ENCODE peak calls at places on chromosomes 4 and X, in nine cellular contexts. V is tibial nerve, D is dorsolateral prefrontal cortex, U is heart right ventricle, Y is NB4, H is IMR-90, B is tibial artery, J is endothelial cell of umbilical vein, Z is HCT116. P is an unnamed sample.

GRCh38 chr4:160217352-160217751 is 1114.5 kb downstream of the RAPGEF2 start:
- DNase-seq in D (no peak), U (no peak), J (no peak), Y (no peak), Z (no peak), V (no peak), B (no peak), H (no peak), P (no peak)

GRCh38 chrX:39813631-39814246 is 284.0 kb downstream of the BCOR start:
- DNase-seq in Z (no peak), U (peak), J (peak), H (peak), B (peak), Y (no peak), V (peak), D (peak), P (peak)

GRCh38 chrX:40262641-40263560 is 165.1 kb upstream of the BCOR start:
- DNase-seq in J (peak), D (no peak), Z (peak), V (no peak), Y (no peak), B (no peak), U (no peak), H (peak), P (peak)

GRCh38 chr4:6342530-6343293 is 73.1 kb downstream of the WFS1 start:
- DNase-seq in V (no peak), B (peak), D (peak), J (no peak), H (peak), U (peak), Z (no peak), Y (no peak), P (peak)

GRCh38 chrX:23980063-23980462 is 46.9 kb downstream of the KLHL15 start:
- DNase-seq in Y (no peak), U (no peak), D (no peak), J (no peak), Z (no peak), B (no peak), H (peak), V (no peak), P (no peak)

GRCh38 chr4:122099896-122100295 is 52.2 kb upstream of the BLTP1 start:
- DNase-seq in J (peak), U (no peak), Z (no peak), D (no peak), V (no peak), H (peak), B (no peak), Y (no peak), P (peak)

GRCh38 chrX:37785569-37785968 is 5.7 kb downstream of the CYBB start:
- DNase-seq in D (no peak), V (no peak), Z (no peak), Y (peak), H (no peak), J (no peak), B (no peak), U (no peak), P (no peak)

GRCh38 chrX:109691752-109692151 is 41.3 kb downstream of the ACSL4 start:
- DNase-seq in V (no peak), D (no peak), Z (no peak), U (no peak), Y (no peak), B (no peak), J (no peak), H (no peak), P (no peak)

GRCh38 chr4:163473576-163473975 is at the start of gene TKTL2:
- DNase-seq in D (no peak), H (no peak), B (no peak), V (no peak), U (no peak), J (no peak), Z (no peak), Y (no peak), P (no peak)

GRCh38 chrX:78997870-78998558 is 52.8 kb downstream of the P2RY10 start:
- DNase-seq in Z (no peak), D (no peak), V (no peak), Y (no peak), U (no peak), B (no peak), J (no peak), H (no peak), P (no peak)

GRCh38 chr4:2334826-2335728 is 73.2 kb upstream of the MXD4 start:
- DNase-seq in B (no peak), V (no peak), Y (no peak), J (no peak), D (no peak), Z (no peak), H (no peak), U (no peak), P (no peak)

GRCh38 chr4:81631958-81632439 is 160.3 kb upstream of the RASGEF1B start:
- DNase-seq in H (peak), D (no peak), V (no peak), Z (no peak), J (no peak), U (no peak), Y (no peak), B (no peak), P (peak)

GRCh38 chrX:40663880-40664630 is 16.7 kb upstream of the CXorf38 start:
- DNase-seq in D (no peak), V (no peak), U (no peak), J (peak), H (peak), Z (no peak), Y (no peak), B (no peak), P (peak)

GRCh38 chr4:4890574-4891260 is 31.3 kb downstream of the MSX1 start:
- DNase-seq in D (no peak), H (no peak), V (no peak), J (no peak), U (no peak), Y (no peak), Z (no peak), B (no peak), P (no peak)

GRCh38 chr4:30901781-30902479 is 181.8 kb downstream of the PCDH7 start:
- DNase-seq in V (no peak), B (no peak), J (no peak), Z (peak), U (no peak), Y (no peak), D (no peak), H (no peak), P (no peak)

GRCh38 chr4:52873191-52873590 is 11.1 kb downstream of the RASL11B start:
- DNase-seq in H (no peak), J (peak), Z (peak), D (no peak), V (no peak), U (no peak), Y (no peak), B (no peak), P (no peak)

GRCh38 chr4:184123009-184123408 is 94.7 kb downstream of the ENPP6 start:
- DNase-seq in V (no peak), Y (no peak), D (no peak), B (no peak), U (no peak), J (no peak), Z (no peak), H (no peak), P (no peak)

GRCh38 chrX:31186693-31187338 is 115.0 kb upstream of the FTHL17 start:
- DNase-seq in U (no peak), B (no peak), Z (no peak), J (no peak), D (no peak), Y (no peak), H (no peak), V (no peak), P (no peak)

GRCh38 chr4:180363817-180364216 is 1879.4 kb upstream of the TENM3 start:
- DNase-seq in B (no peak), V (no peak), Z (no peak), Y (peak), J (no peak), D (no peak), U (no peak), H (no peak), P (no peak)

GRCh38 chrX:39550795-39551361 is 546.9 kb downstream of the BCOR start:
- DNase-seq in Y (no peak), U (no peak), H (no peak), B (no peak), V (no peak), Z (no peak), D (no peak), J (no peak), P (no peak)

GRCh38 chrX:1152090-1152489 is 60.4 kb downstream of the CRLF2 start:
- DNase-seq in U (no peak), J (no peak), B (no peak), Z (no peak), Y (no peak), V (no peak), H (no peak), D (no peak), P (no peak)

GRCh38 chrX:45472968-45473367 is 272.3 kb upstream of the DIPK2B start:
- DNase-seq in B (no peak), V (no peak), H (peak), Y (no peak), Z (no peak), D (no peak), U (no peak), J (peak), P (peak)

GRCh38 chr4:186724048-186724860 is 598 bp upstream of the FAT1 start:
- DNase-seq in Z (no peak), V (no peak), U (peak), J (no peak), Y (no peak), D (no peak), B (peak), H (peak), P (peak)

GRCh38 chr4:95556460-95556859 is 7.7 kb upstream of the UNC5C start:
- DNase-seq in U (no peak), Y (peak), J (no peak), V (no peak), Z (peak), B (no peak), H (no peak), D (no peak), P (peak)

GRCh38 chr4:24734511-24734910 is 60.9 kb upstream of the SOD3 start:
- DNase-seq in U (no peak), J (no peak), Z (no peak), Y (no peak), H (peak), V (no peak), D (no peak), B (no peak), P (peak)

GRCh38 chrX:86171366-86171765 is 23.1 kb downstream of the DACH2 start:
- DNase-seq in U (no peak), V (no peak), Z (no peak), D (no peak), H (peak), J (peak), B (no peak), Y (peak), P (peak)

GRCh38 chrX:87110142-87110541 is 407.5 kb upstream of the KLHL4 start:
- DNase-seq in V (no peak), U (no peak), Y (no peak), Z (no peak), B (no peak), J (no peak), D (no peak), H (no peak), P (no peak)

GRCh38 chr4:174505892-174506291 is 16.4 kb downstream of the HPGD start:
- DNase-seq in Z (no peak), V (no peak), U (no peak), Y (no peak), H (no peak), D (no peak), J (no peak), B (no peak), P (no peak)

GRCh38 chr4:24991015-24991414 is 39.7 kb downstream of the LGI2 start:
- DNase-seq in J (peak), B (no peak), H (peak), V (no peak), Z (no peak), Y (no peak), D (no peak), U (peak), P (peak)

GRCh38 chr4:184237612-184238011 is 19.9 kb upstream of the ENPP6 start:
- DNase-seq in J (no peak), V (no peak), D (no peak), H (no peak), Z (no peak), U (no peak), Y (no peak), B (no peak), P (no peak)

GRCh38 chr4:85681194-85681803 is 206.3 kb downstream of the ARHGAP24 start:
- DNase-seq in U (peak), H (peak), Z (no peak), D (no peak), Y (peak), V (no peak), J (no peak), B (peak), P (peak)

GRCh38 chr4:101158136-101158485 is 189.2 kb downstream of the PPP3CA start:
- DNase-seq in D (peak), V (no peak), U (no peak), B (no peak), J (no peak), Y (no peak), H (peak), Z (no peak), P (no peak)

GRCh38 chr4:11436084-11436483 is 7.4 kb upstream of the HS3ST1 start:
- DNase-seq in B (no peak), H (no peak), V (no peak), Y (no peak), D (no peak), U (no peak), Z (no peak), J (no peak), P (no peak)

GRCh38 chr4:24472514-24473308 is 111.6 kb downstream of the DHX15 start:
- DNase-seq in Y (peak), H (peak), Z (peak), U (peak), V (peak), J (peak), B (peak), D (peak), P (peak)

GRCh38 chr4:185811509-185812364 is at the start of gene SORBS2:
- DNase-seq in J (no peak), U (peak), Z (no peak), Y (no peak), V (no peak), B (no peak), D (peak), H (peak), P (peak)

GRCh38 chr4:168390041-168390440 is 71.5 kb upstream of the DDX60 start:
- DNase-seq in B (no peak), J (peak), D (no peak), H (no peak), V (no peak), Y (no peak), U (no peak), Z (no peak), P (no peak)

GRCh38 chr4:54657556-54658313 is at the start of gene KIT:
- DNase-seq in Z (no peak), Y (peak), J (peak), D (no peak), H (peak), B (no peak), V (no peak), U (peak), P (peak)

GRCh38 chr4:168803727-168804126 is 206.3 kb downstream of the CBR4 start:
- DNase-seq in Z (no peak), J (peak), V (no peak), H (peak), B (no peak), Y (no peak), D (no peak), U (no peak), P (peak)

GRCh38 chr4:113511944-113512343 is 249.6 kb downstream of the CAMK2D start:
- DNase-seq in B (no peak), D (no peak), V (no peak), U (no peak), Y (no peak), J (no peak), H (no peak), Z (no peak), P (no peak)

DNA sequence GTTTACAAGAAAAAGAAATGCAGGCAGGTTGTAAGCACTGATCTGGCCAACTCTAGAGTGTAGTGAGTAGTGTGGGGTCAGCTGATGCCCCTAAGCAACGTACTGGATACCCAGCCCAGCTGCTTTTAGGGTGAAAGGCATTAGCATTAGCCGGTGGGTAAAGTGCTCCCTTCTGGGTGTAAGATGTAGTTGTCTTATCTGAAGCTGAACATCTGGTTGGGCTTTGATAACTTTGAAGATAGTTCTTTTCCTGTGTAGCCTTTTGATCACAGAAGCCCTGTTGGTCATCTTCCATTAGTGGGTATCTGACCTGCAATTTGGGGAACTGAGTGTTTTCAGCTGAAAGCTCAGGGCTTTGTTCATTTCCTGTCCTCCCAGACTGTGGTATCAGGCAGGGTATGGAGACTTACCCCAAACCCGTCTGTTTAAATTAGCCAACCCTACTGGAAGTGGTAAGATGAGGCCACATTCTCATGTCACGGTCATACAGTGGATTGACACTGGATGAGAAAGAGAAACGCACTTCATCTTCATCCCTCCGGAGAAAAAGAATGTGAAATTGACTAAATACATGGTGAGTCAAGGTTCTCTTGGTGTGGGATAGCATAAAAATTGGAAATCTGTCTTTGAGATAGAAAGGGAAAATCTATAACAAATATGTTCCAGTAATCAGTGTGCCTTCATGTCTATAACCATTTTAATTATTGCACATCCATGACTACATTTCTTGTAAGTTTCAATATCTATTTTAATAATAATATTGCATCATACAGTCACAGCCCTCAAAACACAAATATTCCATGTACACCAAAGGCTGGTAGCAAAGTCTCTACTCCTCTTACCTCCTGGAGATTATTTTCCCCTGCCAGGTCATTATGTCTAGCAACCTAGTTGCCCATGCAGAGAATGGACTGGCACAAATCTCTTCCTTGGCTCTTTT is 8.7 kb downstream of the RHOH start:
- DNase-seq in B (no peak), H (no peak), Y (peak), U (no peak), J (no peak), D (no peak), Z (no peak), V (no peak), P (no peak)
- H3K4me3 ChIP-seq in B (no peak), H (no peak), Y (peak), U (peak), J (no peak), D (no peak), Z (no peak), V (no peak), P (no peak)

GRCh38 chr4:158895797-158896442 is 127.1 kb downstream of the FNIP2 start:
- DNase-seq in V (no peak), Z (no peak), U (no peak), H (peak), D (peak), B (no peak), Y (no peak), J (peak), P (peak)
- TF ChIP-seq CTCF in V (no peak), Z (no peak), U (peak), H (peak), D (no peak), B (no peak), Y (no peak), J (peak), P (peak)

DNA sequence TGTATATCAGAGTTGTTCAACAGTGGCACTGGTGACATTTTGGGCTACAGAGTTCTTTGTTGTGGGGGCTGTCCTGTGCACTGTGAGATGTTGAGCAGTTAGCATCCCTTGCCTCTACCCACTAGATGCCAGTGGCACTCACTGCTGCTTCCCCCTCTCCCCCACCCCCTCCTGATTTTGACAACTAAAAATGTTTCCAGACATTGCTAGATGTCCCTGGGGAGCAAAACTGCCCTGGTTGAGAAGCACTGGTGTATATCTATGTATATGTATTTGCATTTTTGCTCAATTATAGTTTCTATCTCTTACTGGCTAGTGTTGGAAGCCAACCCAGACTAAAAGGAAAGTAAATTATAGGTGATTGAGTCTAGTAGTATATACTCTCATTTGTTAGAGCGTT is 2.4 kb downstream of the TMEM131L start:
- DNase-seq in Z (no peak), H (no peak), D (no peak), Y (peak), J (no peak), U (no peak), B (no peak), V (no peak), P (no peak)
- H3K4me3 ChIP-seq in Z (no peak), H (no peak), D (peak), Y (peak), J (no peak), U (peak), B (peak), V (peak), P (no peak)

GRCh38 chrX:71283409-71284143 is at the start of gene NONO:
- DNase-seq in B (peak), Z (peak), V (peak), U (peak), H (peak), D (peak), J (peak), Y (peak), P (peak)
- TF ChIP-seq CTCF in B (peak), Z (no peak), V (no peak), U (peak), H (peak), D (peak), J (peak), Y (no peak), P (peak)

GRCh38 chr4:83112239-83112638 is 2.3 kb downstream of the PLAC8 start:
- DNase-seq in H (no peak), V (no peak), B (no peak), J (no peak), Y (peak), D (no peak), U (no peak), Z (no peak), P (no peak)
- H3K4me3 ChIP-seq in H (no peak), V (no peak), B (no peak), J (no peak), Y (peak), D (no peak), U (peak), Z (no peak), P (no peak)

DNA sequence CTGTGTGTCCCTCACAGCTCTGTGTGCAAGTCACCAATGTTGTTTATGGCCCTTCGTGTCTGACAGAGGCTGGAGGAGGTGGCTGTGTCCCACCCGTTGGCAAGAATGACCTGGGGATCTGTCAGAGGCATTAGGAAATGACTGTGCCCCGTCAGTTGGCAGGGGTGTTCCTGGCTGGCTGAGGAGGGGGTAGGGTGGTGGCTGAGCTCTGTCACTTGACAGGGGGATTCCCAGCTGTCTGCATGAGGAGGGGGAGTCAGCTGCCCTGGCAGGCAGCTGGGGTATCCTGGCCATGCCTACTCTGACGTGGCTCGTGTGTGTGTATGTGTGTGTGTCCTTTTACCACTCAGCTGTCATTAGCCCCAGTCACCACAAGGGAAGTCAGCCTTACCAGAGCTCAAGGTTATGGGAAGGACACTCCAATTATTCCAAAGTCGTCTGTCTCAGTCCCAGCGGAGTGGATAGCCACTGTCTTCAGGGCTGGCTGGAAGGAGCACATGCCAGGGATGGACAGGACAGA is 93.2 kb downstream of the EFNB1 start:
- DNase-seq in V (no peak), H (no peak), D (no peak), B (no peak), Y (no peak), J (no peak), Z (no peak), U (no peak), P (no peak)
- TF ChIP-seq CTCF in V (no peak), H (no peak), D (no peak), B (no peak), Y (no peak), J (no peak), Z (no peak), U (no peak), P (no peak)